ENCODE peak calls at places on chromosomes 13 and 19, in ten cellular contexts. R is iris pigment epithelial cell; E is HT1080; U is astrocyte of the cerebellum; Q is occipital lobe; C is stimulated activated CD8-positive, alpha-beta memory T cell treated with anti-CD3 and anti-CD28 coated beads, Interleukin-2, amount 100 ng/mL, for 48 hours; A is sciatic nerve; T is NCI-H2081; S is NCI-H1092 treated with DMSO at 0.1 percent for 48 hours; Y is cardiac muscle cell. J is an unnamed sample.

GRCh38 chr19:991174-991931 is 7.2 kb downstream of the WDR18 start:
- DNase-seq in R (peak; percentile 67), E (no peak), U (no peak), Q (no peak), C (peak; percentile 73), A (no peak), T (no peak), S (no peak), Y (peak; percentile 13), J (peak; percentile 61)

GRCh38 chr19:45677351-45678230 is 9.6 kb downstream of the GIPR start:
- DNase-seq in R (peak; percentile 96), E (no peak), U (peak; percentile 34), Q (peak; percentile 51), C (peak; percentile 85), A (no peak), T (peak; percentile 59), S (peak; percentile 39), Y (peak; percentile 92), J (peak; percentile 87)

GRCh38 chr13:24997367-24997967 is 98.5 kb upstream of the PABPC3 start:
- DNase-seq in R (peak; percentile 22), E (no peak), U (peak; percentile 16), Q (no peak), C (no peak), A (no peak), T (peak; percentile 25), S (peak; percentile 45), Y (peak; percentile 56), J (peak; percentile 58)

GRCh38 chr19:7199613-7200533 is 94.3 kb downstream of the INSR start:
- DNase-seq in R (no peak), E (no peak), U (no peak), Q (no peak), C (no peak), A (no peak), T (no peak), S (no peak), Y (no peak), J (peak; percentile 20)

GRCh38 chr19:30222428-30222873 is 149.7 kb upstream of the ZNF536 start:
- DNase-seq in R (no peak), E (no peak), U (no peak), Q (no peak), C (no peak), A (no peak), T (no peak), S (no peak), Y (peak; percentile 55), J (no peak)

GRCh38 chr19:6663236-6664187 is 6.4 kb downstream of the TNFSF14 start:
- DNase-seq in R (peak; percentile 8), E (peak; percentile 33), U (no peak), Q (no peak), C (no peak), A (no peak), T (no peak), S (no peak), Y (no peak), J (peak; percentile 39)

GRCh38 chr19:54100560-54100959 is at the start of gene OSCAR:
- DNase-seq in R (no peak), E (peak; percentile 59), U (no peak), Q (no peak), C (no peak), A (no peak), T (no peak), S (no peak), Y (no peak), J (peak; percentile 40)

GRCh38 chr19:16351133-16351809 is 26.6 kb downstream of the KLF2 start:
- DNase-seq in R (no peak), E (peak; percentile 45), U (no peak), Q (no peak), C (no peak), A (no peak), T (no peak), S (no peak), Y (no peak), J (peak; percentile 85)

GRCh38 chr13:40789275-40790231 is at the start of gene SLC25A15:
- DNase-seq in R (peak; percentile 73), E (peak; percentile 80), U (no peak), Q (peak; percentile 54), C (peak; percentile 62), A (peak; percentile 81), T (peak; percentile 54), S (peak; percentile 39), Y (peak; percentile 91), J (peak; percentile 87)

GRCh38 chr13:66162470-66162869 is 1067.7 kb downstream of the PCDH9 start:
- DNase-seq in R (no peak), E (no peak), U (no peak), Q (no peak), C (no peak), A (no peak), T (no peak), S (no peak), Y (no peak), J (no peak)

GRCh38 chr13:21458457-21458815 is 667 bp downstream of the ZDHHC20 start:
- DNase-seq in R (no peak), E (peak; percentile 13), U (no peak), Q (no peak), C (peak; percentile 44), A (peak; percentile 64), T (no peak), S (peak; percentile 39), Y (peak; percentile 53), J (peak; percentile 44)

GRCh38 chr13:43167058-43167457 is 143.7 kb downstream of the DNAJC15 start:
- DNase-seq in R (no peak), E (no peak), U (no peak), Q (no peak), C (no peak), A (no peak), T (no peak), S (no peak), Y (no peak), J (no peak)

GRCh38 chr19:6039541-6040225 is 61.7 kb upstream of the RANBP3 start:
- DNase-seq in R (no peak), E (no peak), U (no peak), Q (no peak), C (no peak), A (peak; percentile 42), T (no peak), S (no peak), Y (no peak), J (no peak)

GRCh38 chr19:15195381-15195964 is 5.3 kb downstream of the NOTCH3 start:
- DNase-seq in R (peak; percentile 27), E (no peak), U (no peak), Q (no peak), C (no peak), A (peak; percentile 69), T (peak; percentile 13), S (peak; percentile 15), Y (peak; percentile 81), J (peak; percentile 73)

GRCh38 chr13:30477346-30478235 is 11.9 kb upstream of the HMGB1 start:
- DNase-seq in R (no peak), E (no peak), U (no peak), Q (no peak), C (no peak), A (no peak), T (no peak), S (no peak), Y (no peak), J (no peak)

GRCh38 chr13:98252931-98253470 is 75.9 kb upstream of the RNF113B start:
- DNase-seq in R (peak; percentile 88), E (peak; percentile 71), U (peak; percentile 33), Q (no peak), C (no peak), A (no peak), T (no peak), S (no peak), Y (no peak), J (peak; percentile 86)

GRCh38 chr13:106566682-106567420 is 1.1 kb downstream of the ARGLU1 start:
- DNase-seq in R (peak; percentile 69), E (peak; percentile 64), U (no peak), Q (no peak), C (peak; percentile 32), A (no peak), T (peak; percentile 27), S (peak; percentile 64), Y (peak; percentile 71), J (peak; percentile 77)

GRCh38 chr19:6235031-6235951 is 44.5 kb downstream of the MLLT1 start:
- DNase-seq in R (no peak), E (no peak), U (no peak), Q (no peak), C (no peak), A (no peak), T (no peak), S (no peak), Y (no peak), J (no peak)

GRCh38 chr19:45391346-45391745 is 13.5 kb downstream of the PPP1R13L start:
- DNase-seq in R (no peak), E (no peak), U (no peak), Q (no peak), C (no peak), A (no peak), T (no peak), S (no peak), Y (no peak), J (peak; percentile 52)

GRCh38 chr19:1064661-1065605 is 2.0 kb upstream of the ARHGAP45 start:
- DNase-seq in R (peak; percentile 78), E (no peak), U (peak; percentile 16), Q (no peak), C (peak; percentile 62), A (peak; percentile 76), T (no peak), S (peak; percentile 16), Y (peak; percentile 86), J (peak; percentile 75)

GRCh38 chr19:8151499-8152035 is 2.2 kb upstream of the FBN3 start:
- DNase-seq in R (no peak), E (no peak), U (no peak), Q (no peak), C (no peak), A (no peak), T (no peak), S (no peak), Y (no peak), J (no peak)

GRCh38 chr19:3423183-3423829 is 56.9 kb downstream of the NFIC start:
- DNase-seq in R (no peak), E (no peak), U (no peak), Q (no peak), C (no peak), A (no peak), T (no peak), S (no peak), Y (no peak), J (no peak)

GRCh38 chr13:102907886-102908515 is 62.2 kb downstream of the ERCC5 start:
- DNase-seq in R (peak; percentile 22), E (no peak), U (no peak), Q (no peak), C (no peak), A (no peak), T (no peak), S (no peak), Y (no peak), J (no peak)

GRCh38 chr19:5680083-5680436 is 256 bp downstream of the MICOS13 start:
- DNase-seq in R (peak; percentile 31), E (no peak), U (no peak), Q (peak; percentile 71), C (no peak), A (peak; percentile 83), T (no peak), S (no peak), Y (peak; percentile 34), J (peak; percentile 55)

GRCh38 chr13:114089751-114090400 is 42.5 kb downstream of the RASA3 start:
- DNase-seq in R (no peak), E (no peak), U (no peak), Q (no peak), C (no peak), A (no peak), T (no peak), S (no peak), Y (no peak), J (no peak)

GRCh38 chr13:33152389-33152788 is 133.2 kb downstream of the STARD13 start:
- DNase-seq in R (no peak), E (no peak), U (no peak), Q (no peak), C (no peak), A (no peak), T (no peak), S (no peak), Y (no peak), J (no peak)

GRCh38 chr19:389246-389934 is 19.6 kb downstream of the C2CD4C start:
- DNase-seq in R (no peak), E (no peak), U (no peak), Q (no peak), C (no peak), A (peak; percentile 23), T (no peak), S (no peak), Y (peak; percentile 30), J (no peak)

GRCh38 chr19:41230067-41230857 is 11.2 kb downstream of the AXL start:
- DNase-seq in R (no peak), E (no peak), U (no peak), Q (no peak), C (no peak), A (no peak), T (no peak), S (no peak), Y (no peak), J (no peak)